ENCODE peak calls at places on chromosomes 4 and X, in six cellular contexts. V, G, P, C, Q and X are unnamed samples.

GRCh38 chrX:2960861-2961515 is 31.8 kb upstream of the ARSD start:
- ATAC-seq in V (no peak), G (no peak), P (no peak), C (no peak), Q (no peak), X (no peak)

GRCh38 chr4:53196872-53197759 is 168.7 kb downstream of the SCFD2 start:
- ATAC-seq in V (no peak), G (peak), P (peak), C (peak), Q (peak), X (peak)

GRCh38 chrX:78237127-78237526 is 90.3 kb downstream of the CYSLTR1 start:
- ATAC-seq in V (no peak), G (no peak), P (no peak), C (no peak), Q (no peak), X (no peak)

GRCh38 chrX:46381630-46382029 is 163.6 kb downstream of the ZNF674 start:
- ATAC-seq in V (no peak), G (peak), P (peak), C (no peak), Q (peak), X (no peak)

GRCh38 chr4:106291678-106292077 is 24.3 kb downstream of the TBCK start:
- ATAC-seq in V (no peak), G (no peak), P (no peak), C (no peak), Q (no peak), X (no peak)

GRCh38 chr4:173684223-173684622 is 154.2 kb upstream of the HAND2 start:
- ATAC-seq in V (no peak), G (no peak), P (no peak), C (no peak), Q (no peak), X (no peak)

GRCh38 chr4:104859601-104860000 is 287.1 kb upstream of the TET2 start:
- ATAC-seq in V (no peak), G (no peak), P (no peak), C (peak), Q (no peak), X (no peak)

GRCh38 chr4:86594559-86595425 is 677 bp downstream of the PTPN13 start:
- ATAC-seq in V (peak), G (peak), P (peak), C (peak), Q (peak), X (peak)

GRCh38 chrX:9997524-9997923 is 30.4 kb downstream of the CLDN34 start:
- ATAC-seq in V (no peak), G (peak), P (peak), C (no peak), Q (no peak), X (no peak)

GRCh38 chrX:73943572-73943899 is 360.4 kb upstream of the ZCCHC13 start:
- ATAC-seq in V (peak), G (no peak), P (peak), C (peak), Q (peak), X (no peak)

GRCh38 chr4:28225005-28225404 is 1364.4 kb downstream of the STIM2 start:
- ATAC-seq in V (peak), G (peak), P (no peak), C (no peak), Q (no peak), X (no peak)

GRCh38 chrX:154366666-154367055 is 7.8 kb downstream of the FLNA start:
- ATAC-seq in V (no peak), G (no peak), P (no peak), C (no peak), Q (no peak), X (no peak)

GRCh38 chr4:84887824-84888223 is 78.7 kb downstream of the WDFY3 start:
- ATAC-seq in V (no peak), G (no peak), P (no peak), C (peak), Q (no peak), X (no peak)

GRCh38 chr4:76622126-76622525 is 187.1 kb downstream of the SHROOM3 start:
- ATAC-seq in V (no peak), G (no peak), P (no peak), C (peak), Q (no peak), X (no peak)

GRCh38 chr4:110683600-110683999 is 60.7 kb upstream of the PITX2 start:
- ATAC-seq in V (no peak), G (no peak), P (no peak), C (no peak), Q (no peak), X (no peak)

GRCh38 chr4:37639551-37640293 is 46.5 kb downstream of the RELL1 start:
- ATAC-seq in V (no peak), G (peak), P (no peak), C (peak), Q (no peak), X (no peak)
- TF ChIP-seq CTCF in V (no peak), G (no peak), P (no peak), C (no peak), Q (no peak), X (no peak)

GRCh38 chr4:187814737-187815465 is 180.7 kb upstream of the ZFP42 start:
- ATAC-seq in V (no peak), G (no peak), P (no peak), C (peak), Q (peak), X (no peak)

DNA sequence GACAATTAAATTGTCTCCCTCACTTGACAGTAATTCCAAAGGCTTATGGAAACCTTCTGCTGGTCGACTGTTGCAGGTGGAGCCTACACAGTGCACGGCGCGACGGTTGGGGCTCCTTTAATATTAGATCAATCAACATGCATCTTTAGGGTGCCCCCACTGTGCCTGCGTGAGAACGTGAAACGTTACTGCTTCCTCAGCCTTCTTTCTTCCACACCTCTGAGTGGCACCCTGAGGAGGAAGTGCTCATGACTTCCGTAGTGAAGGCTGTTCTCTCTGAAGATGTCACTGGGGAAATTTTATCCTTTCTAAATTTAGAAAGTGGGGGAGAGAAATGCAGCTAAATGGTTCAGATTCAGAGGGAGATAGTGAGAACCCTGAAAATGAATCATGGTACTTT is 184.0 kb upstream of the ZFP42 start:
- ATAC-seq in V (no peak), G (no peak), P (no peak), C (no peak), Q (no peak), X (no peak)
- TF ChIP-seq EP300 in V (no peak), G (no peak), P (no peak), C (no peak), Q (no peak), X (no peak)

GRCh38 chrX:65635824-65636223 is 31.6 kb upstream of the MSN start:
- ATAC-seq in V (no peak), G (no peak), P (no peak), C (no peak), Q (no peak), X (peak)
- TF ChIP-seq CTCF in V (no peak), G (no peak), P (no peak), C (no peak), Q (peak), X (no peak)

DNA sequence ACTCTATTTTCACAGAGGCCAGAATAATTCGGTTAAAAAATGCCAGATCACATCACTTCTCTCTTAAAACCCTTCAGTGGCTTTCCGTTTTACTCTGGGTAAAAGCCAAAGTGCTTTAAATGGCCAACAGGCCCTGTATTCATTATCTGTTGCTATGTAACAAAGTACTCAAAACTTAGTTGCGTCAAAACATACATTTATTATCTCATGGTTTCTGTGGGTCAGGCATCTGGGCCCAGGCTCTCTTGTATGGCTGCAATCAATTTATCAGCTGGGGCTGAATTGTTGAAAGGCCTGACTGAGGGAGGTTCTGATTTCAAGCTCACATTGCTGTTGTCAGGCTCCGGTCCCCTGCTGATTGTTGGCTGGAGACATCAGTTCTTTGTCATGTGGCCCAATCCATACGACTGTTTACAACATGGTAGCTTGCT is 72.7 kb upstream of the H2AZ1 start:
- ATAC-seq in V (no peak), G (no peak), P (no peak), C (no peak), Q (no peak), X (no peak)
- TF ChIP-seq EP300 in V (no peak), G (no peak), P (no peak), C (no peak), Q (no peak), X (no peak)

GRCh38 chr4:140198942-140199341 is 45.0 kb upstream of the MAML3 start:
- ATAC-seq in V (no peak), G (no peak), P (no peak), C (no peak), Q (no peak), X (no peak)

GRCh38 chr4:140189846-140190245 is 35.9 kb upstream of the MAML3 start:
- ATAC-seq in V (no peak), G (no peak), P (no peak), C (no peak), Q (no peak), X (no peak)

DNA sequence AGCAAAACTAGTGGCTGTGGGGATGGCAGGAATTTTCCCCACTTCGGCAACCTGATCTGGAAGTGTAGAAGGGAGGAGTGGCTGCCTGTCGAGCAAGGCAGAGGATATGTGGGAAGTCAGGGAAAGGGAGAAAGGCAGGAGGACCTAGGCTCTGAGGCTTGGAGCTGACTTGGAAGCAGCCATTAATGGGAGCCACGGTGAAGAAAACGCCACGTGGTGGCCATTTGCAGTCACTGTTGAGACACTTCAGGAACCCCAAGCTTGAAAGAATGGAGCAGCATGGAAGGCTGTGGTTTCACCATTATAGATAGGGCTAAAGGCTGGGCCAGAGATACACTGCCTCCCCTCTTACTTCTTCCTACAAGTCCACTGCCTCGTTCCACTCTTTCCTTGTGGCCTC is 41.8 kb upstream of the MAML3 start:
- ATAC-seq in V (no peak), G (no peak), P (peak), C (no peak), Q (peak), X (no peak)
- TF ChIP-seq CTCF in V (no peak), G (no peak), P (peak), C (no peak), Q (peak), X (no peak)